ENCODE peak calls at places on chromosomes 6 and 20, in eight cellular contexts. P, W, B, H, S, U, A and K are unnamed samples.

GRCh38 chr6:13331516-13332348 is 3.4 kb upstream of the TBC1D7 start:
- DNase-seq in P (peak), W (no peak), H (no peak), U (no peak), S (no peak), A (no peak), B (no peak), K (peak)

GRCh38 chr6:35327349-35328027 is 14.9 kb upstream of the PPARD start:
- DNase-seq in W (no peak), P (peak), S (no peak), A (peak), U (peak), H (no peak), B (peak), K (peak)

GRCh38 chr20:15242773-15243172 is 905.4 kb upstream of the FLRT3 start:
- DNase-seq in U (no peak), H (no peak), P (no peak), B (no peak), W (no peak), A (no peak), S (no peak), K (no peak)

GRCh38 chr6:37518116-37518515 is 18.4 kb upstream of the CCDC167 start:
- DNase-seq in A (no peak), U (no peak), S (no peak), P (no peak), B (no peak), W (no peak), H (no peak), K (no peak)

GRCh38 chr20:13671500-13672288 is 33.0 kb upstream of the TASP1 start:
- DNase-seq in S (no peak), B (no peak), U (no peak), W (no peak), H (no peak), A (no peak), P (peak), K (no peak)

GRCh38 chr6:16450285-16450684 is 211.9 kb downstream of the GMPR start:
- DNase-seq in P (peak), A (no peak), B (no peak), W (no peak), S (no peak), H (no peak), U (no peak), K (no peak)

GRCh38 chr6:83867527-83868161 is 8.2 kb downstream of the CYB5R4 start:
- DNase-seq in A (peak), S (peak), B (no peak), H (peak), U (no peak), W (peak), P (peak), K (no peak)

GRCh38 chr6:170344631-170345576 is 38.3 kb downstream of the FAM120B start:
- DNase-seq in H (no peak), S (no peak), B (no peak), W (peak), P (peak), A (peak), U (no peak), K (no peak)

GRCh38 chr20:60262967-60263603 is 304.9 kb downstream of the CDH26 start:
- DNase-seq in H (no peak), S (no peak), U (peak), A (peak), W (no peak), B (peak), P (no peak), K (no peak)

GRCh38 chr6:167049275-167049674 is 50.1 kb downstream of the CEP43 start:
- DNase-seq in W (no peak), B (no peak), S (no peak), H (no peak), U (no peak), P (no peak), A (no peak), K (no peak)

GRCh38 chr20:33279261-33279910 is 3.6 kb upstream of the BPIFB1 start:
- DNase-seq in U (no peak), P (no peak), B (no peak), W (no peak), H (no peak), S (no peak), A (no peak), K (no peak)

GRCh38 chr20:22861231-22861980 is 173.7 kb upstream of the SSTR4 start:
- DNase-seq in B (no peak), S (no peak), P (no peak), H (no peak), W (no peak), U (no peak), A (no peak), K (no peak)